ENCODE peak calls at places on chromosomes 16 and 17, in eight cellular contexts. I is Daoy, K is iPS-NIHi11, J is hepatic stellate cell, E is Panc1, O is glutamatergic neuron, G is tibial artery, S is cardiac fibroblast. Z is an unnamed sample.

GRCh38 chr17:79280822-79281572 is 206.4 kb downstream of the ENGASE start:
- DNase-seq in I (no peak), K (no peak), J (no peak), E (no peak), O (no peak), G (no peak), S (no peak), Z (no peak)

GRCh38 chr17:76738468-76738850 is 540 bp downstream of the MFSD11 start:
- DNase-seq in I (no peak), K (no peak), J (no peak), E (no peak), O (no peak), G (no peak), S (peak), Z (no peak)

GRCh38 chr17:65984299-65984698 is 207.6 kb downstream of the CEP112 start:
- DNase-seq in I (no peak), K (no peak), J (no peak), E (no peak), O (no peak), G (no peak), S (peak), Z (no peak)

GRCh38 chr17:75517277-75517865 is 1.0 kb downstream of the TSEN54 start:
- DNase-seq in I (no peak), K (no peak), J (no peak), E (no peak), O (no peak), G (no peak), S (no peak), Z (no peak)

GRCh38 chr17:15261818-15262290 is 3.3 kb downstream of the PMP22 start:
- DNase-seq in I (peak), K (no peak), J (peak), E (no peak), O (no peak), G (peak), S (peak), Z (no peak)

GRCh38 chr17:57062865-57063264 is 22.2 kb upstream of the AKAP1 start:
- DNase-seq in I (no peak), K (no peak), J (no peak), E (no peak), O (no peak), G (no peak), S (no peak), Z (no peak)

GRCh38 chr16:80500116-80500859 is 40.5 kb upstream of the DYNLRB2 start:
- DNase-seq in I (no peak), K (no peak), J (no peak), E (no peak), O (no peak), G (no peak), S (no peak), Z (no peak)

GRCh38 chr16:73853968-73854367 is 442.6 kb upstream of the PSMD7 start:
- DNase-seq in I (no peak), K (no peak), J (no peak), E (no peak), O (no peak), G (no peak), S (no peak), Z (no peak)

GRCh38 chr17:50020841-50021599 is 26.0 kb upstream of the DLX3 start:
- DNase-seq in I (no peak), K (no peak), J (no peak), E (no peak), O (no peak), G (no peak), S (no peak), Z (no peak)

GRCh38 chr16:2584742-2585650 is 47.2 kb downstream of the PDPK1 start:
- DNase-seq in I (no peak), K (no peak), J (no peak), E (no peak), O (no peak), G (peak), S (peak), Z (no peak)

GRCh38 chr17:39380144-39380543 is 21.3 kb downstream of the FBXL20 start:
- DNase-seq in I (no peak), K (no peak), J (no peak), E (no peak), O (no peak), G (no peak), S (no peak), Z (no peak)

GRCh38 chr16:68902376-68903345 is 59.3 kb downstream of the TANGO6 start:
- DNase-seq in I (peak), K (peak), J (peak), E (peak), O (peak), G (no peak), S (peak), Z (peak)

GRCh38 chr17:42895185-42895555 is 5.4 kb upstream of the G6PC1 start:
- DNase-seq in I (peak), K (no peak), J (peak), E (peak), O (no peak), G (peak), S (peak), Z (peak)

GRCh38 chr17:77273397-77274136 is 132.8 kb downstream of the SEC14L1 start:
- DNase-seq in I (peak), K (no peak), J (no peak), E (no peak), O (no peak), G (no peak), S (no peak), Z (no peak)

GRCh38 chr16:75761111-75761510 is 34.8 kb upstream of the CPHXL start:
- DNase-seq in I (peak), K (no peak), J (no peak), E (no peak), O (no peak), G (no peak), S (peak), Z (no peak)

GRCh38 chr17:52762147-52762793 is 603.8 kb upstream of the CA10 start:
- DNase-seq in I (no peak), K (no peak), J (no peak), E (no peak), O (no peak), G (no peak), S (no peak), Z (no peak)

GRCh38 chr17:57521606-57522435 is 223.3 kb downstream of the CCDC182 start:
- DNase-seq in I (no peak), K (no peak), J (no peak), E (no peak), O (no peak), G (no peak), S (no peak), Z (no peak)

GRCh38 chr16:23403547-23403946 is 49.4 kb downstream of the COG7 start:
- DNase-seq in I (no peak), K (no peak), J (no peak), E (no peak), O (no peak), G (no peak), S (no peak), Z (no peak)

GRCh38 chr17:77383613-77384608 is 243.1 kb downstream of the SEC14L1 start:
- DNase-seq in I (no peak), K (no peak), J (no peak), E (no peak), O (no peak), G (peak), S (no peak), Z (no peak)

GRCh38 chr17:20954794-20955193 is 88.0 kb downstream of the USP22 start:
- DNase-seq in I (no peak), K (no peak), J (no peak), E (no peak), O (no peak), G (no peak), S (no peak), Z (no peak)